ENCODE peak calls at places on chromosomes 11 and 22, in six cellular contexts. W is foreskin fibroblast, B is lower lobe of right lung, Z is fibroblast of pulmonary artery, F is hepatocyte, U is mucosa of descending colon. Y is an unnamed sample.

GRCh38 chr11:125431481-125431880 is 64.6 kb downstream of the FEZ1 start:
- DNase-seq in B (no peak), W (no peak), F (no peak), U (no peak), Z (no peak), Y (no peak)

GRCh38 chr22:42991010-42991651 is 23.8 kb downstream of the PACSIN2 start:
- DNase-seq in Z (peak; percentile 67), F (peak; percentile 75), B (no peak), W (peak; percentile 95), U (peak; percentile 62), Y (no peak)

GRCh38 chr11:128890543-128891409 is at the start of gene KCNJ5:
- DNase-seq in B (peak; percentile 59), W (peak; percentile 67), U (peak; percentile 23), Z (peak; percentile 16), F (peak; percentile 56), Y (peak; percentile 56)

GRCh38 chr11:126257764-126258163 is 10.9 kb downstream of the SRPRA start:
- DNase-seq in F (no peak), B (no peak), U (no peak), W (peak; percentile 57), Z (peak; percentile 62), Y (no peak)

GRCh38 chr11:116750070-116750718 is 22.6 kb downstream of the BUD13 start:
- DNase-seq in U (no peak), W (no peak), B (no peak), Z (no peak), F (no peak), Y (no peak)

GRCh38 chr22:37782340-37783168 is 25.2 kb upstream of the GCAT start:
- DNase-seq in U (no peak), B (no peak), F (no peak), Z (no peak), W (peak; percentile 84), Y (no peak)

GRCh38 chr11:12792590-12792989 is 118.4 kb downstream of the TEAD1 start:
- DNase-seq in Z (peak; percentile 87), W (peak; percentile 79), B (no peak), U (no peak), F (no peak), Y (no peak)

GRCh38 chr11:19842505-19842904 is 129.9 kb downstream of the NAV2 start:
- DNase-seq in U (no peak), B (no peak), Z (no peak), F (no peak), W (no peak), Y (no peak)

GRCh38 chr22:47065756-47066615 is 303.5 kb downstream of the TBC1D22A start:
- DNase-seq in F (no peak), B (no peak), W (no peak), U (no peak), Z (peak; percentile 87), Y (peak; percentile 28)

GRCh38 chr22:47188337-47189055 is 426.0 kb downstream of the TBC1D22A start:
- DNase-seq in U (no peak), Z (no peak), W (no peak), B (peak; percentile 11), F (no peak), Y (no peak)

GRCh38 chr11:11960687-11961086 is 47.7 kb downstream of the DKK3 start:
- DNase-seq in U (no peak), B (no peak), W (peak; percentile 39), Z (peak; percentile 42), F (no peak), Y (no peak)

GRCh38 chr11:61707574-61707973 is 27.4 kb downstream of the DAGLA start:
- DNase-seq in U (peak; percentile 89), F (no peak), Z (no peak), B (no peak), W (no peak), Y (peak; percentile 43)

GRCh38 chr22:46665751-46666280 is 45.6 kb downstream of the GRAMD4 start:
- DNase-seq in B (no peak), F (no peak), Z (no peak), U (no peak), W (no peak), Y (no peak)

GRCh38 chr11:11540157-11540556 is 81.6 kb downstream of the GALNT18 start:
- DNase-seq in W (no peak), Z (no peak), B (no peak), F (no peak), U (no peak), Y (no peak)

GRCh38 chr11:19938051-19938856 is 222.0 kb downstream of the DBX1 start:
- DNase-seq in W (peak; percentile 72), U (peak; percentile 71), Z (peak; percentile 72), F (peak; percentile 74), B (peak; percentile 56), Y (peak; percentile 53)

GRCh38 chr22:49785841-49786451 is 41.7 kb downstream of the BRD1 start:
- DNase-seq in B (no peak), U (no peak), F (no peak), W (peak; percentile 34), Z (no peak), Y (no peak)

GRCh38 chr22:40728731-40729189 is 49.5 kb downstream of the MCHR1 start:
- DNase-seq in W (peak; percentile 24), U (peak; percentile 44), B (peak; percentile 51), Z (peak; percentile 36), F (peak; percentile 68), Y (peak; percentile 62)

GRCh38 chr22:45413013-45413367 is 409 bp downstream of the SMC1B start:
- DNase-seq in F (no peak), Z (no peak), U (no peak), W (no peak), B (no peak), Y (no peak)
- H3K4me3 ChIP-seq in F (no peak overlapping the region), Z (peak overlapping the region; percentile 65), U (no peak overlapping the region), W (peak overlapping the region; percentile 59), B (peak overlapping the region; percentile 61), Y (peak overlapping the region; percentile 47)

DNA sequence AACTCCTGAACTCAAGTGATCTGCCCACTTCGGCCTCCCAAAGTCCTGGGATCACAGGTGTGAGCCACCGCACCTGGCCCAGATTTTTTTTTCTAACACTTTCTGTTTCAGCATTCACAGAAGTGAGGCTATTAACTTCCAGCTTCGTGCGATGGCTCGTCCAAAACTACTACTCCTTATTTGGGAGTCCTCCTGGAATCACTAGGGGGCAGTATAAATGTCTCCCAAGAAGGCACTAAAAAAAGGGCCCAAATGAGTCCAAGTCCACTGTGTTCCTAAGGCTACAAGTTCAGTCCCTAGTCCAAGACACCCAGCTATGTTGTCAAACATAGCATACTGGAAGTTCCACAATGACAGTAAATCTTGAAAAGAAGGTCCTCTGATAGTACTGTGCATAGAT is 63.2 kb upstream of the BIRC3 start:
- DNase-seq in F (no peak), B (no peak), Z (no peak), W (peak; percentile 34), U (no peak), Y (no peak)
- TF ChIP-seq CTCF in F (peak; percentile 15), B (peak; percentile 26), Z (peak; percentile 25), W (no peak), U (no peak), Y (no peak)

DNA sequence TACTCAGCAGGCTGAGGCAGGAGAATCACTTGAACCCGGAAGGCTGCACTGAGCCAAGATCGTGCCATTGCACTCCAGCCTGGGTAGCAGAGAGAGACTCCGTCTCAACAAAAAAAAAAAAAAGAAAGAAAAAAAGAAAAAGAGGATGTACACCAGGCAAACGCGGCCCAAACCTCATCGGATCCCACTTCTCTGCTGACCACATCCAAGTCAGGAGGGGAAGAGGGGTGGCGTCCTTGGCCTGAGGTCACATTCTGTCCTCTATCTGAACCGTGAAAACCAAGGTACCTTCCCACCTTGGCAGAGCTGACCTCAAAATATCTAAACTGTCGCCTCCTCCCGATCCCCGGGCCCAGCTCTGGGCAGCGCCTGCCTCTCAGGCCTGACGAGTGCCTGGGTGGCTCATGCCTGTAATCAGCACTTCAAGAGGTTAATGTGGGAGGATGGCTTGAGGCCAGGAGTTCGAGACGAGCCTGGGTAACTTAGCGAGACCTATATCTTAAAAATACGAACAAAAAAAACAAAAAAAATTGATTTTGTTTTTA is 25.1 kb downstream of the RGL4 start:
- DNase-seq in F (no peak), W (no peak), U (no peak), Z (peak; percentile 9), B (no peak), Y (no peak)
- H3K4me3 ChIP-seq in F (peak overlapping the region; percentile 54), W (peak overlapping the region; percentile 66), U (no peak overlapping the region), Z (peak overlapping the region; percentile 85), B (peak overlapping the region; percentile 99), Y (peak overlapping the region; percentile 95)

GRCh38 chr11:69715446-69715845 is 11.6 kb upstream of the FGF19 start:
- DNase-seq in W (no peak), Z (no peak), F (no peak), U (no peak), B (no peak), Y (no peak)

GRCh38 chr11:69718912-69719311 is 15.1 kb upstream of the FGF19 start:
- DNase-seq in Z (no peak), U (no peak), B (no peak), F (no peak), W (no peak), Y (no peak)

GRCh38 chr11:69716891-69717747 is 13.3 kb upstream of the FGF19 start:
- DNase-seq in B (no peak), Z (no peak), W (no peak), F (no peak), U (no peak), Y (no peak)

GRCh38 chr11:69716099-69716498 is 12.3 kb upstream of the FGF19 start:
- DNase-seq in U (no peak), Z (no peak), F (no peak), W (no peak), B (no peak), Y (no peak)

DNA sequence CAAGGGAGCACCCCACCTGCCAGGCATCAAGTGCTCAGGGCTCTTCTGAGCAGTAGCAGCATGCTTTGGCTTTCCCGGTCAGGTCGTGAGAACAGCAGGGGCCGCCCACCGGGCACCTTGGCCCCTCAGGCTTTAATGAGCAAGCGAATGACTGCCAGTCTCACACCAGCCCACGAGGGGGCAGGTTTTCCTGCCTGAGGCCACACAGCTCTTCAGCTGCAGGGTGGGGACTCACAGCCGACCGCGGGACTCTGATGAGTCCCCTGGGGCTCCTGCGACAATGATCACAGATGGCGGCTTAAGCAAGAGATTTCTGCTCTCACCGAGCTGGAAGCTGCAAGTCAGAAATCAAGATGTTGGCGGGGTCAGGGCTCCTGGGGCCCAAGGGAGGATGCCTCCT is 14.3 kb upstream of the FGF19 start:
- DNase-seq in U (peak; percentile 29), B (no peak), F (peak; percentile 71), W (peak; percentile 48), Z (peak; percentile 22), Y (no peak)
- TF ChIP-seq CTCF in U (no peak), B (no peak), F (peak; percentile 59), W (peak; percentile 33), Z (peak; percentile 47), Y (no peak)

DNA sequence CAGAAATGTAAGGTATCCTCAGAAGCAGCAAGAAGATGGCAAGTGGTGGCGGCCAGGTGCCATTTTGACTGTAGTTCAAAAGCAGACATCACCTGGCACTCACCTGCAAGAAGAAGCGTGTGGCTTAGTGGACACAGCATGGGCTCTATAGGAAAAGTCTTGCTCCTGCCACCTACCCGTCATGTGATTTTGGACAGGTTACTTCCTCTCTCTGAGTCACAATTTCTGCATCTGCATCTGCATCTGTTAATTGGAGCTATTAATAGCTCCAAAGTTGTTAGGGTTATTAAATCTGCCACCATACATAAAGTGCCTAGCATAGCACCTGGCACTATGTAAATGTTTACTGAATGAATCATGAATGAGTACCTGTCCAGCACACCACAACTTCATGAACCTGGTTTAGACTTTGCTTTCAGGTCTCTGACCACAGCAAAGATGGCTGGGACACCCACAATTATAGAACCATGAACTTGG is 16.8 kb downstream of the RAB30 start:
- DNase-seq in Z (no peak), W (no peak), B (no peak), U (no peak), F (peak; percentile 19), Y (no peak)
- H3K4me3 ChIP-seq in Z (no peak overlapping the region), W (no peak overlapping the region), B (no peak overlapping the region), U (no peak overlapping the region), F (no peak overlapping the region), Y (no peak overlapping the region)